ENCODE peak calls at places on chromosomes 5 and 9, in five cellular contexts. F is IMR-90; K is AG04449; P is NT2/D1; B is naive thymus-derived CD4-positive, alpha-beta T cell. Z is an unnamed sample.

GRCh38 chr5:2136728-2137333 is 254.1 kb upstream of the IRX4 start:
- DNase-seq in F (no peak), K (no peak), P (no peak), B (no peak), Z (no peak)

GRCh38 chr9:70159630-70160029 is 99.1 kb upstream of the SMC5 start:
- DNase-seq in F (peak), K (no peak), P (no peak), B (no peak), Z (no peak)

GRCh38 chr9:31608881-31609280 is 775.6 kb upstream of the ACO1 start:
- DNase-seq in F (no peak), K (no peak), P (no peak), B (no peak), Z (no peak)

GRCh38 chr9:35616681-35617459 is 1.3 kb downstream of the CD72 start:
- DNase-seq in F (peak), K (no peak), P (no peak), B (peak), Z (no peak)

GRCh38 chr5:149203896-149204544 is 62.7 kb downstream of the ABLIM3 start:
- DNase-seq in F (peak), K (no peak), P (no peak), B (no peak), Z (peak)

GRCh38 chr5:38148021-38148625 is 110.2 kb upstream of the EGFLAM start:
- DNase-seq in F (no peak), K (no peak), P (no peak), B (no peak), Z (no peak)

GRCh38 chr9:108205276-108205675 is 650.5 kb downstream of the ACTL7B start:
- DNase-seq in F (no peak), K (no peak), P (no peak), B (no peak), Z (peak)

GRCh38 chr5:9601055-9601739 is 29.0 kb downstream of the TAS2R1 start:
- DNase-seq in F (no peak), K (no peak), P (no peak), B (no peak), Z (peak)

GRCh38 chr5:137630972-137631370 is 104.9 kb downstream of the KLHL3 start:
- DNase-seq in F (peak), K (no peak), P (no peak), B (no peak), Z (peak)

GRCh38 chr5:78221964-78222451 is 72.5 kb downstream of the AP3B1 start:
- DNase-seq in F (peak), K (no peak), P (peak), B (no peak), Z (no peak)

GRCh38 chr5:65721050-65721774 is 697 bp downstream of the SGTB start:
- DNase-seq in F (peak), K (no peak), P (no peak), B (peak), Z (peak)

GRCh38 chr5:68467791-68468190 is 252.2 kb downstream of the PIK3R1 start:
- DNase-seq in F (no peak), K (no peak), P (no peak), B (no peak), Z (no peak)

GRCh38 chr9:132214027-132214622 is 52.3 kb downstream of the NTNG2 start:
- DNase-seq in F (peak), K (peak), P (peak), B (no peak), Z (peak)

GRCh38 chr5:109714592-109714991 is 24.9 kb downstream of the MAN2A1 start:
- DNase-seq in F (no peak), K (no peak), P (no peak), B (no peak), Z (no peak)

GRCh38 chr9:118262191-118262590 is 558.0 kb downstream of the TLR4 start:
- DNase-seq in F (no peak), K (no peak), P (no peak), B (no peak), Z (no peak)

GRCh38 chr5:151094054-151094858 is 13.4 kb upstream of the TNIP1 start:
- DNase-seq in F (peak), K (no peak), P (no peak), B (no peak), Z (no peak)

GRCh38 chr5:14341571-14342225 is 198.6 kb downstream of the TRIO start:
- DNase-seq in F (no peak), K (no peak), P (peak), B (no peak), Z (no peak)

GRCh38 chr9:8825600-8826147 is 1026.1 kb upstream of the DMAC1 start:
- DNase-seq in F (no peak), K (no peak), P (peak), B (no peak), Z (no peak)

GRCh38 chr5:153222956-153223355 is 267.5 kb upstream of the GRIA1 start:
- DNase-seq in F (no peak), K (peak), P (no peak), B (no peak), Z (no peak)

GRCh38 chr9:70954126-70954525 is 167.3 kb downstream of the TRPM3 start:
- DNase-seq in F (peak), K (peak), P (peak), B (no peak), Z (no peak)

GRCh38 chr5:175470756-175471155 is 7.6 kb upstream of the SFXN1 start:
- DNase-seq in F (peak), K (no peak), P (no peak), B (no peak), Z (no peak)

GRCh38 chr5:14265574-14265973 is 122.4 kb downstream of the TRIO start:
- DNase-seq in F (peak), K (peak), P (no peak), B (no peak), Z (no peak)

GRCh38 chr5:125890387-125890955 is 532.7 kb upstream of the GRAMD2B start:
- DNase-seq in F (no peak), K (no peak), P (no peak), B (no peak), Z (no peak)

GRCh38 chr5:134659922-134660321 is 11.3 kb downstream of the SEC24A start:
- DNase-seq in F (no peak), K (no peak), P (no peak), B (no peak), Z (no peak)

GRCh38 chr5:173396311-173396993 is 68.2 kb upstream of the STC2 start:
- DNase-seq in F (no peak), K (no peak), P (peak), B (no peak), Z (no peak)

GRCh38 chr5:68225911-68226563 is 10.5 kb downstream of the PIK3R1 start:
- DNase-seq in F (no peak), K (no peak), P (no peak), B (no peak), Z (no peak)

GRCh38 chr9:76921161-76921560 is 15.2 kb upstream of the PRUNE2 start:
- DNase-seq in F (no peak), K (no peak), P (no peak), B (no peak), Z (no peak)

GRCh38 chr9:126673689-126674364 is 60.1 kb downstream of the LMX1B start:
- DNase-seq in F (peak), K (no peak), P (no peak), B (no peak), Z (no peak)

GRCh38 chr9:101443358-101443757 is 7.8 kb upstream of the ALDOB start:
- DNase-seq in F (no peak), K (no peak), P (no peak), B (no peak), Z (no peak)

GRCh38 chr9:93463638-93464248 is 10.4 kb upstream of the FAM120AOS start:
- DNase-seq in F (no peak), K (no peak), P (no peak), B (no peak), Z (no peak)

GRCh38 chr5:19531374-19531952 is 456.5 kb downstream of the CDH18 start:
- DNase-seq in F (no peak), K (no peak), P (no peak), B (no peak), Z (no peak)
- H3K4me3 ChIP-seq in F (no peak), K (no peak), P (no peak), B (no peak), Z (no peak)

DNA sequence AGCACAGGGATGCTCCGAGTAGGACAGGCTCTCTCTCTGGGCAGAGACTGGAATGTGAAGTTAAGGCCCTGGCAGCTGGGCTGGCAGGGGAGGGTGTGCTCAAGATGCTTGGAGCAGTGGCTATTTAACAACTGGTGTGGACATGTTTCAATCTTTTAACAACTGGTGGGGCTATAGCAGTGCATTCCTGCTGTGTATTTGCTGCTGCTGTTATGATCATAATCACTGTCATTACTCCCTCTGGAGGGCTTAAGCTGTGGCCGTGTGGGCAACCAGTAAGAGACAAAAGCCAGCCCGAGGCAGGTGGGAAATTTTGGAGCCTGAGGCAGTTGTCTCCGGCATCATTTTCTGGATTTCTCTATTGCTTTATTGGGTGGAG is 33.3 kb upstream of the PTGS1 start:
- DNase-seq in F (no peak), K (no peak), P (no peak), B (no peak), Z (no peak)
- H3K4me3 ChIP-seq in F (no peak), K (no peak), P (no peak), B (no peak), Z (no peak)

GRCh38 chr5:170388240-170388639 is 927 bp downstream of the KCNMB1 start:
- DNase-seq in F (no peak), K (no peak), P (no peak), B (no peak), Z (no peak)
- H3K4me3 ChIP-seq in F (no peak), K (no peak), P (no peak), B (no peak), Z (peak)

GRCh38 chr9:14228602-14229001 is 85.3 kb downstream of the NFIB start:
- DNase-seq in F (no peak), K (no peak), P (no peak), B (no peak), Z (no peak)
- H3K4me3 ChIP-seq in F (no peak), K (no peak), P (no peak), B (no peak), Z (no peak)

GRCh38 chr9:34406219-34406618 is 29.5 kb upstream of the MYORG start:
- DNase-seq in F (no peak), K (no peak), P (no peak), B (no peak), Z (no peak)
- H3K4me3 ChIP-seq in F (no peak), K (no peak), P (no peak), B (no peak), Z (no peak)

DNA sequence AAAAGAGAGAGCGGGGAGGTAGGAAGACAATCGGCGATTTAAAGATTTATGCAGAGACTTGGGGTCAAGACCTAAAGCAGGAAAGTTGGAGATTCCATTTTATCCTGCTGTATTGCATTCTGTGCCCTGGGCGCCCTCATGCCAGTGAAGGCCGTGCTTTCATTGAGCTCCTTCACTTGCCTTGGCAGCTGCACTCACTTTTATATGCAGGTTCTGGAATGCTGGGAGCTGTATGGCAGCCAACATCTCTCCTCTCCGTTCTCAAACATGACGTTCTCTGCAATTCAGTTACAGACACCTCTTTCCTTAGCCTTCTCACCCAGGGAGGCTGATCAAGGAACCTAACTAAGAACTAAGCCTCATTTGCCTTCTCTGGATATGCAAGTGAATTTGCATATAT is 29.4 kb upstream of the PURA start:
- DNase-seq in F (no peak), K (no peak), P (no peak), B (no peak), Z (no peak)
- H3K4me3 ChIP-seq in F (no peak), K (no peak), P (no peak), B (no peak), Z (no peak)

GRCh38 chr9:110106698-110107097 is 101.3 kb downstream of the C9orf152 start:
- DNase-seq in F (no peak), K (no peak), P (no peak), B (no peak), Z (no peak)

GRCh38 chr9:110111868-110112267 is 96.1 kb downstream of the C9orf152 start:
- DNase-seq in F (no peak), K (no peak), P (no peak), B (no peak), Z (no peak)

GRCh38 chr9:110112792-110113191 is 95.2 kb downstream of the C9orf152 start:
- DNase-seq in F (no peak), K (no peak), P (no peak), B (no peak), Z (no peak)

GRCh38 chr9:110109331-110110110 is 98.4 kb downstream of the C9orf152 start:
- DNase-seq in F (no peak), K (no peak), P (no peak), B (no peak), Z (no peak)

DNA sequence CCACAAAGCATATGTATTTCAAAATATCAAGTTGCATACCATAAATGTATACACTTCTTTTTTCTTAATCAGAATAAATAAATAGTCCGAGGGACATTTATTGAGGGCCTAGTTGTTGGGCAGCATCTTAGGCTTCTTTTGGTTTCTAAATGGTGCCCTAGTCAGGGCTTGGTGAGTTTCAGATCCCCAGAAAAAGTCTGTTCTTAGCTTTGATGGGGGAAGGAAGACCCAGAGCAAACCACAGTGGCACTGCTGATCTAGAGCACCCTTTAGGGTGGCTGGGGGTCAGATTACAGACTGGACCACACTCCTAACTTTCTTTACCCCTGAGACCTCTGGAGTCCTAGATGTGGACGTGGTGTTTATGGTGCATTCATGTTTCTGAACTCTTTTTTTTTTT is 97.8 kb downstream of the C9orf152 start:
- DNase-seq in F (no peak), K (no peak), P (no peak), B (no peak), Z (no peak)
- H3K4me3 ChIP-seq in F (no peak), K (no peak), P (no peak), B (no peak), Z (no peak)

Z was measured in esophagus muscularis mucosa.